ENCODE peak calls at places on chromosome 10, in ten cellular contexts. H, T, Z, R, D, B, K, U, I and N are unnamed samples.

GRCh38 chr10:78313636-78314035 is 280.0 kb downstream of the RPS24 start:
- DNase-seq in T (no peak), B (no peak), H (no peak), Z (no peak), K (peak), R (peak), I (no peak), U (no peak), D (no peak), N (no peak)

GRCh38 chr10:49277973-49278372 is 21.0 kb upstream of the C10orf71 start:
- DNase-seq in R (no peak), I (no peak), Z (peak), U (no peak), T (no peak), B (no peak), D (no peak), K (no peak), H (no peak), N (no peak)

GRCh38 chr10:84292502-84292901 is 35.9 kb upstream of the CCSER2 start:
- DNase-seq in T (no peak), U (no peak), Z (no peak), R (no peak), K (no peak), D (no peak), B (no peak), I (no peak), H (no peak), N (no peak)

GRCh38 chr10:112137381-112137987 is 46.1 kb downstream of the GPAM start:
- DNase-seq in Z (peak), D (no peak), K (peak), U (peak), I (peak), B (peak), H (peak), R (peak), T (peak), N (peak)

GRCh38 chr10:7239312-7239985 is 171.4 kb downstream of the SFMBT2 start:
- DNase-seq in H (no peak), Z (no peak), I (no peak), D (no peak), U (no peak), B (no peak), R (no peak), K (no peak), T (no peak), N (no peak)

GRCh38 chr10:62814901-62815372 is 1.2 kb downstream of the EGR2 start:
- DNase-seq in R (peak), B (peak), T (no peak), U (no peak), I (peak), Z (no peak), D (no peak), K (no peak), H (no peak), N (no peak)

GRCh38 chr10:61136151-61136550 is 192.2 kb upstream of the RHOBTB1 start:
- DNase-seq in Z (no peak), U (no peak), I (no peak), T (peak), B (no peak), H (no peak), R (no peak), K (no peak), D (no peak), N (no peak)

GRCh38 chr10:52908483-52908882 is 135.9 kb upstream of the MBL2 start:
- DNase-seq in H (no peak), B (no peak), U (no peak), T (no peak), K (no peak), D (no peak), R (no peak), I (no peak), Z (no peak), N (no peak)

GRCh38 chr10:93384006-93384405 is 98.1 kb downstream of the MYOF start:
- DNase-seq in B (no peak), Z (no peak), H (no peak), D (no peak), I (no peak), U (no peak), T (no peak), R (no peak), K (no peak), N (no peak)

GRCh38 chr10:32340596-32341180 is 6.3 kb downstream of the EPC1 start:
- DNase-seq in I (no peak), K (no peak), Z (no peak), R (no peak), B (no peak), T (no peak), H (no peak), U (no peak), D (no peak), N (no peak)

GRCh38 chr10:79046991-79047874 is 21.5 kb upstream of the ZMIZ1 start:
- DNase-seq in K (no peak), R (no peak), Z (no peak), I (no peak), H (no peak), D (no peak), T (no peak), U (peak), B (no peak), N (peak)

GRCh38 chr10:3530346-3531096 is 254.5 kb downstream of the KLF6 start:
- DNase-seq in U (no peak), K (no peak), Z (no peak), H (no peak), I (no peak), D (no peak), B (no peak), T (no peak), R (no peak), N (no peak)

GRCh38 chr10:4279649-4280048 is 494.6 kb upstream of the KLF6 start:
- DNase-seq in U (no peak), H (no peak), I (no peak), R (no peak), Z (no peak), T (peak), B (no peak), K (no peak), D (no peak), N (no peak)

GRCh38 chr10:125149278-125150047 is 10.9 kb downstream of the CTBP2 start:
- DNase-seq in H (peak), Z (no peak), D (no peak), B (peak), R (no peak), U (peak), I (no peak), T (peak), K (peak), N (no peak)

GRCh38 chr10:81953420-81953819 is 78.4 kb downstream of the NRG3 start:
- DNase-seq in R (no peak), I (no peak), H (no peak), U (no peak), K (no peak), D (no peak), B (no peak), T (no peak), Z (no peak), N (no peak)

GRCh38 chr10:31401287-31401686 is 82.3 kb downstream of the ZEB1 start:
- DNase-seq in K (no peak), I (no peak), H (no peak), Z (no peak), T (no peak), R (no peak), B (no peak), U (no peak), D (no peak), N (no peak)

GRCh38 chr10:127151981-127152699 is 44.3 kb downstream of the INSYN2A start:
- DNase-seq in R (no peak), T (no peak), Z (no peak), K (no peak), H (no peak), B (peak), U (no peak), I (no peak), D (no peak), N (no peak)

GRCh38 chr10:28991326-28991725 is 297.5 kb upstream of the LYZL1 start:
- DNase-seq in I (no peak), U (no peak), Z (no peak), B (no peak), T (peak), D (peak), H (no peak), R (no peak), K (no peak), N (no peak)

GRCh38 chr10:133124357-133125211 is 35.4 kb upstream of the KNDC1 start:
- DNase-seq in H (peak), T (peak), U (peak), R (no peak), I (peak), D (no peak), B (peak), K (no peak), Z (no peak), N (no peak)

GRCh38 chr10:125824736-125825135 is 1.4 kb downstream of the BCCIP start:
- DNase-seq in Z (no peak), R (no peak), K (no peak), D (no peak), U (no peak), T (peak), H (no peak), B (no peak), I (no peak), N (no peak)

DNA sequence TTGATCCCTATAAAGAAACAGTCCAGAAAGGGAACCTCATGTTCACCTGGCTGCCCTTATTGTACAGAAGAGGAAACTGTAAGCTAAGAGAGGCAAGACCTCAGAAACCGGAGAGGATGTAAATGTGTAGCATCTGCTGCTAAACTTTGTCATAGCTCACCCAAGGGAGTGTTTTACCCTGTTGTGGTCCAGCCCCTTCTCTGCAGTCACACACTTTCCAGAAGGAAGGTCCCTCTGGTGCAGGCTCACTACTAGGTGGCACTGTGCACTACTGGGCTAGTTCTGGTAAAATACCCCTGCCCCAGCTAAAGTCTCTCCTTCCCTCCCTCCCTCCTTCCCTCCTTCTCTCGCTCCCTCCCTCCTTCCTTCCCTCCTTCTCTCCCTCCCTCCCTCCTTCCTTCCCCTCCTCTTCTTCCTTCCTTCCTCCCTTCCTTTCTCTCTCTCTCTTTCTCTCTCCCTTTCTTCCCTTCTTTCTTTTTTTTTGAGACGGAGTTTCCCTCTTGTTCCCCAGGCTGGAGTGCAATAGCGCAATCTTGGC is 42.5 kb upstream of the LCOR start:
- DNase-seq in K (no peak), D (no peak), I (no peak), Z (peak), T (no peak), B (no peak), R (no peak), H (no peak), U (no peak), N (peak)
- TF ChIP-seq CTCF in K (no peak), D (no peak), I (no peak), Z (peak), T (no peak), B (no peak), R (no peak), H (no peak), U (no peak), N (peak)

GRCh38 chr10:14184841-14185500 is 145.8 kb downstream of the FRMD4A start:
- DNase-seq in K (no peak), I (no peak), T (no peak), H (no peak), R (no peak), B (no peak), U (no peak), Z (peak), D (no peak), N (peak)

GRCh38 chr10:14181197-14181936 is 149.4 kb downstream of the FRMD4A start:
- DNase-seq in B (no peak), T (no peak), Z (no peak), R (no peak), H (no peak), U (no peak), I (no peak), K (no peak), D (no peak), N (no peak)

GRCh38 chr10:14182781-14183180 is 147.9 kb downstream of the FRMD4A start:
- DNase-seq in Z (no peak), T (no peak), D (no peak), I (no peak), K (no peak), R (no peak), U (no peak), H (no peak), B (no peak), N (no peak)

GRCh38 chr10:14186245-14186644 is 144.5 kb downstream of the FRMD4A start:
- DNase-seq in T (no peak), D (no peak), B (no peak), K (no peak), U (no peak), Z (peak), R (no peak), I (no peak), H (no peak), N (no peak)

DNA sequence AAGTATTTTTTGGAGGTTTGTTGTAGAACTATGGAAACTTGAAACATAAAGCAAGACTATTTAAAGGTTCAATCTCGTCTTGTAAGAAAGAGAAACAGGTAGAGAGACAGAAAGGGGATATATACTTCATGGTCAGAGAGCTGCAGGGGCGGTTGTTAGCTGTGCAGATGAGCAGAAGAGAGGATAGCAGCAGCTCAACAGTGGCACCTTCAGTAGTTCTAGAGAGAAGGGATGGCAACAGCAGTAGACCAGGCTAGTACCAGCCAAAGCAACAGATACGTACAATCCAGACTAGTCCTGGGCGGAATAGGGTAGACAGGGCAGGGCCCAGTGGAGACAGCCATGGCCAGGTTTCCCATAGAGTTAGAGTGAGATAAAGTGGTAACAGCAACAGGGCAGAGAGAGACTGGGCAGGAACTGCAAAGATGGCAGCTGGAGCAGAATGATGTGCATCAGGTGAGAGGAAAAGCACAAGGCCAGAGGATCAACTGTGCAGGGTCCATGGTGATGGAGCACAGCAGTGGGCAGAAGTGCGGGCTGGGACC is 145.2 kb downstream of the FRMD4A start:
- DNase-seq in B (no peak), I (peak), D (no peak), U (no peak), R (no peak), K (no peak), T (no peak), Z (peak), H (no peak), N (peak)
- TF ChIP-seq CTCF in B (no peak), I (no peak), D (no peak), U (no peak), R (no peak), K (no peak), T (no peak), Z (no peak), H (no peak), N (no peak)

DNA sequence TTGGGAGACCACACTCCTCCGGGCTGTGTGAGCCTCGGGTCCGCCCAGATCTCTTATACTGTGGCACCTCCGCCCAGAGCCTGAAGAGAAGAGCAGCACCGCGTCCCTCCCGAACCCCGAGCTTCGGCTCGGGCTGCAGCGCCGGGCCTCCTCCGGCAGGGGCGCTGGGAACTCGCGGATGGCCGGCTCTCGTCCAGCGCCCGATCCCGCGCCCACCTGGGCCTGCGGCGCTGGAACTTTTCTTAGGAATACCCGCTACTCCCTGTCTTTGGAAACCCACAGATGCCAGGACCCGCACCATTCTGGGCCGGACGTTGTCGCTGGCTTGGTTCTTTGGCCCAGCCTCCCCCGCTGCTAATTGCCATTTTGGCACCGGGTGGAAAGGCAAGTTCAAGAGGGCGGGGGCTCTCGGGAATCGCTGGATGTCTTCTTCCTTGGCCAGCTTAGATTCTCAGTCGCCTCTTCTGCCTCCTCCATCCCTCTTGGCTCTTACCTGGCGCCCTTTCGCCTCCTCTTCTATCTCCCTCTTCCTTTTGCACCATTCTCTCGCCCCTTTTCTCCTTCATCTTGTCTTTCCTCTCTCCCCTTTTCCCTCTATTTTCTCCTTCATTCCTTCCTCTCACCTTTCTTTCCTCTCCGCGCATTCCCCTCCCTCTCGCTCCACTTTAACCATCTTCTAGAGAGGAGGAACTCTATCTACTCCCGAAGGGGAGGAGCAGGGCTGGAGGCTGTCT is 2.1 kb upstream of the SORCS3 start:
- DNase-seq in B (no peak), H (no peak), R (no peak), Z (no peak), K (no peak), D (no peak), U (no peak), T (no peak), I (peak), N (peak)
- TF ChIP-seq CTCF in B (peak), H (peak), R (no peak), Z (no peak), K (peak), D (peak), U (peak), T (peak), I (peak), N (peak)

DNA sequence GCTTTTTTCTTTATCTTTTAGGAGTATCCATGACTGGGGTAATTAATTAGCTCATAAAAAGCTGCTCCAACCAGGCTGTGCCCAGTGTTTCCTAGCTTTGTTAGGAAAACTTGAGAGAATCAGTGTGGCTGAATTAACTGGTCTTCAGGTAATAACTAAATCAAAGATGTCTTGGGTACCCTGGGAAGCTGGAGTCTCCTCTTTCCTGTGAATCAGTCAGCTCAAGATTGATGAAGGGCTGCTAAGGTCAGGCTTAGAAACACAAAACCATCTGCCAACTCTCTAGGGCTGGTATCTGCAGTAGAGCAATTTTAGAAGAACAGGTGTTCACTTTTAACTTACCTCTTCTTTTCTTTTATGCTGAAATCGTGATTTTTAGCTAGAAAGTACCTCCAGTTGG is 21.4 kb upstream of the ATOH7 start:
- DNase-seq in R (no peak), I (no peak), U (no peak), H (no peak), Z (no peak), B (no peak), K (no peak), D (no peak), T (no peak), N (no peak)
- TF ChIP-seq CTCF in R (no peak), I (no peak), U (no peak), H (no peak), Z (no peak), B (no peak), K (no peak), D (no peak), T (no peak), N (no peak)

GRCh38 chr10:90779573-90779972 is 78.3 kb downstream of the HTR7 start:
- DNase-seq in I (no peak), T (no peak), Z (no peak), U (no peak), K (no peak), H (no peak), B (no peak), R (no peak), D (no peak), N (no peak)
- TF ChIP-seq CTCF in I (peak), T (peak), Z (peak), U (no peak), K (no peak), H (no peak), B (peak), R (no peak), D (peak), N (no peak)

GRCh38 chr10:20768849-20769248 is 128.3 kb downstream of the NEBL start:
- DNase-seq in I (no peak), R (no peak), Z (no peak), K (no peak), T (peak), U (no peak), D (no peak), B (no peak), H (no peak), N (no peak)
- TF ChIP-seq CTCF in I (peak), R (no peak), Z (peak), K (peak), T (no peak), U (peak), D (no peak), B (peak), H (no peak), N (no peak)

DNA sequence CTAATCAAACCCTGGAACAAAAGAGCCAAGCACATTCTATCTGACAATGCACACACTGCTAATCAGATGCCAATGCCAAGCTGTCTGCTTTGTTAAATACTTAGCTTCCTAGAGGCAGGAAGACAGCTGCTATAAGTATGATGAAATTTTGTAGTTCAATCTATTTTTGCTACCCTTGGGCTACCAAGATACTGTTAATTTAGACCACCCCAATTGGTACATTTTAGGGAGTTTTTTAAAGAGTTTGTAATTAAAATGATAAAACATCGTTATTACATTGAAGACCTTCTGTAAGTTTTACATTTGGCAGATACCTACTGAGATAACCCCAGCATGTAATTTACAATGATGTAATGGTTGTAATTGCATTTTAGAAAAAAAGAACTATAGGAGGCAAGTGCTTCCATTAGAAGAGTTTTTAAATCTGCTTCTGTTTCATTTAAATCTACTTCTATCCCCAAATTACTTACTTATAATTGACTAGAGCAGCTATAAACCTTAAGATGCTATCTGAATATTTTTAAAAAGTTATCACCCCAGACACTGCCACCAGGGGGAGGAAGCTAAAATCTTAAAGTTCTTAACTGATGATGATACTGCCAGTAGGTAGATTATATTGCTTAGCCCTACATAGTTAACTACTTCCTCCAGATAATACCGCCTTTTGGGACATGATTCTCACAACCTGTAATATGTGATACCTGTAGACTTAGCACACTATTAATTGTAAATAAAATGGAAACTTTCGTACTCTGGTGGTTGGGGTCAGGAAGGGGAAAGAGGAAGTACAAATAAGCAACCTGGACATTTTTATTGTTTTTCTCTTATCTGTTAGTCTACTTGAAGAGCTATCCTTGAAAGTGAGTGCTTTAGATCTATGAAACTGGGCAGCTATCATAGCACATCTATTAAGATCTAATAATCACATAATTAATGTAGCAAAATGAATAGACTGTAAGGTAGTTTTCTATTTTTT is 268.8 kb downstream of the ADK start:
- DNase-seq in U (no peak), H (no peak), R (no peak), I (no peak), B (no peak), Z (peak), D (no peak), T (peak), K (no peak), N (peak)
- TF ChIP-seq CTCF in U (peak), H (peak), R (peak), I (peak), B (peak), Z (peak), D (peak), T (peak), K (peak), N (no peak)